ENCODE peak calls at places on chromosomes 5 and 9, in eight cellular contexts. N is cardiac fibroblast, V is endothelial cell of umbilical vein, W is suprapubic skin, A is fibroblast of villous mesenchyme, M is cardiac muscle cell, Z is upper lobe of right lung, Y is NB4. T is an unnamed sample.
A peak's percentile ranks its signal among the peaks of the same experiment; 100 is the strongest.

GRCh38 chr5:969421-969839 is 39.2 kb upstream of the NKD2 start:
- DNase-seq in N (peak; percentile 68), V (peak; percentile 28), W (no peak), A (no peak), M (no peak), Z (peak; percentile 49), Y (no peak), T (no peak)

GRCh38 chr5:179256229-179257189 is 88.8 kb downstream of the ADAMTS2 start:
- DNase-seq in N (no peak), V (no peak), W (peak; percentile 60), A (no peak), M (no peak), Z (peak; percentile 56), Y (no peak), T (no peak)

GRCh38 chr9:92728831-92729734 is 35.5 kb downstream of the BICD2 start:
- DNase-seq in N (peak; percentile 37), V (no peak), W (no peak), A (peak; percentile 60), M (no peak), Z (peak; percentile 74), Y (peak; percentile 21), T (no peak)

GRCh38 chr5:38651806-38652205 is 95.4 kb upstream of the LIFR start:
- DNase-seq in N (no peak), V (no peak), W (no peak), A (peak; percentile 36), M (no peak), Z (no peak), Y (no peak), T (no peak)

GRCh38 chr5:64149268-64149667 is 16.4 kb upstream of the RNF180 start:
- DNase-seq in N (no peak), V (no peak), W (no peak), A (no peak), M (no peak), Z (no peak), Y (no peak), T (no peak)

GRCh38 chr5:154712518-154713437 is 42.4 kb upstream of the LARP1 start:
- DNase-seq in N (peak; percentile 13), V (no peak), W (no peak), A (no peak), M (no peak), Z (peak; percentile 77), Y (no peak), T (peak; percentile 84)

GRCh38 chr9:114038724-114039313 is 39.3 kb downstream of the AMBP start:
- DNase-seq in N (no peak), V (no peak), W (no peak), A (no peak), M (no peak), Z (no peak), Y (no peak), T (no peak)

GRCh38 chr9:16705121-16705604 is 165.3 kb downstream of the BNC2 start:
- DNase-seq in N (peak; percentile 100), V (peak; percentile 99), W (peak; percentile 88), A (peak; percentile 84), M (peak; percentile 93), Z (peak; percentile 76), Y (no peak), T (peak; percentile 42)

GRCh38 chr5:146860213-146860891 is 18.2 kb downstream of the PPP2R2B start:
- DNase-seq in N (no peak), V (no peak), W (no peak), A (peak; percentile 66), M (no peak), Z (no peak), Y (no peak), T (no peak)

GRCh38 chr9:29685531-29685930 is 2112.2 kb upstream of the C9orf72 start:
- DNase-seq in N (peak; percentile 9), V (no peak), W (no peak), A (no peak), M (no peak), Z (no peak), Y (no peak), T (no peak)

GRCh38 chr9:134061688-134062371 is 6.0 kb downstream of the BRD3 start:
- DNase-seq in N (no peak), V (no peak), W (no peak), A (no peak), M (no peak), Z (peak; percentile 60), Y (no peak), T (no peak)
- H3K4me3 ChIP-seq in N (no peak overlapping the region), V (no peak overlapping the region), W (no peak overlapping the region), A (no peak overlapping the region), M (no peak overlapping the region), Z (no peak overlapping the region), Y (no peak overlapping the region), T (no peak overlapping the region)

DNA sequence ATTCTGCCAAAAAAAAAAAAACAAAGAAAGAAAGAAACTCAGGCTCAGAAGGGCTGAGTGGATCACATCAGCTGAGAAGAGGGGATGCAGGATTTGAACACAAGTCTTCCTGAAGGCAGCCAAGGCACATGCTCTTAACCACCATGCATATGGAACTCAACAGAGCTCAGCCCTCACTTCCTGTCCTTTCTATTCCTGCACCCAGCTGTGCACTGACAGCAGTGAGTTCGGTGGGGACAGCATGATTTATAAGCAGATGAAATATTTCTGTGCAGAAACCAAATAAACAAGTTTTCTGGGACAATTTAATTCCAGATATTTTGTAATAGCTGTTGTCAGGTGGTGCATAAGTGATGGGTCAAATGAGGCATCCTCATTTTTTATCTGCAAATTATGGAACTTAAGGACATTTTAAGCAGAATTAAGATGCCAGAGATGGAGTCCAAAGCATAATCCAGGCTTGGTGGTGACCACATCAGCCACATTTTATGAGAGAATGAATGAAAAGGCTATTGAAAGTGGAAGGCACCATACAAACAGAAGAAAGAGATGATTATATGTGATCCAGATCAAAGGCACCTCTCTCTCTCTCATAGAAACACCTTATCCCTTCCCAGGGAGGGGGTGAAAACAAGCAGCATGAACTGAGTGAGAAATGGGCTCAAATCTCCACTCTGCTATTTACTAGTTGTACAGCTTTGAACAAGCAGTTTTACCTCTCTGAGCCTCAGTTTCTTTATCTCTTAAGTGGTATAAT is 303.6 kb upstream of the MSX2 start:
- DNase-seq in N (no peak), V (no peak), W (no peak), A (no peak), M (no peak), Z (no peak), Y (no peak), T (no peak)
- TF ChIP-seq CTCF in N (no peak), V (no peak), W (no peak), A (no peak), M (no peak), Z (no peak), Y (no peak), T (no peak)

DNA sequence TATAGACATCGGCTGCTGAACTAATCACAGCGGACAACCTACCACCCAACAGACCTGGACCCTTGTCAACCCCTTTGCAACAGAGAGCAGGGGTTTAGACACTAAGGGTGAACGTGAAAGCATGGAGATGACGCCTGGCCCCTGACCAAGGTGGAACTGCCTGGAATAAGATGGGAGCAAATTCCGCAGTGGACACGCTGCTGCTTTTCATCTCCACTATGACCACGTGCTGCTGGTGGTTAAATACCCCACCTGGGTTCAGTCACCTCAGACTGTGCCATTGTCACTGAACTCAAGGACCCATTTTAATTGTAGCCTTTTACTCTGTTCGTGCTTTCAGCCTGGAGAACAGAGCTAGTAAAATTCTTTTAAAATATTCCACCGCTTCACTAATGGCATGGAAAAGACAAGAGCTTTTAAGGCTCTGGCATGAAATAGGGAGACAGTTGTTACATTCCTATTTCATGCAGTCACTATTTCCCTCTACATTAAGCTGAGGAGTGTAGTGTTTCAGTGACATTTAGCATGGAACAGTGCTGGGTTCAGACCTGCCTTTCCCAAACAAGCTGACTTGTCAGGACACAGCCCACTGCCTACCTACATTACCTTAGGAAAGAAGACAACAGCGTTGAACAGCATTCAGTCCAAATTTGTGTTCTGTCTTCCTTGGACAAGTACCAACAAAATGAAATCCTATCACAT is 96.8 kb downstream of the ANKRD18B start:
- DNase-seq in N (peak; percentile 67), V (no peak), W (no peak), A (peak; percentile 57), M (peak; percentile 13), Z (no peak), Y (no peak), T (peak; percentile 89)
- H3K4me3 ChIP-seq in N (no peak overlapping the region), V (no peak overlapping the region), W (no peak overlapping the region), A (no peak overlapping the region), M (no peak overlapping the region), Z (no peak overlapping the region), Y (no peak overlapping the region), T (no peak overlapping the region)

GRCh38 chr5:147996379-147996778 is 67.4 kb upstream of the SPINK5 start:
- DNase-seq in N (no peak), V (no peak), W (no peak), A (no peak), M (no peak), Z (no peak), Y (no peak), T (no peak)
- TF ChIP-seq CTCF in N (no peak), V (no peak), W (no peak), A (no peak), M (no peak), Z (no peak), Y (no peak), T (no peak)

GRCh38 chr5:157187046-157187754 is 6.6 kb downstream of the ITK start:
- DNase-seq in N (no peak), V (no peak), W (no peak), A (no peak), M (no peak), Z (no peak), Y (no peak), T (no peak)
- H3K4me3 ChIP-seq in N (no peak overlapping the region), V (no peak overlapping the region), W (no peak overlapping the region), A (no peak overlapping the region), M (no peak overlapping the region), Z (no peak overlapping the region), Y (no peak overlapping the region), T (no peak overlapping the region)

GRCh38 chr5:150398432-150399157 is 14.1 kb downstream of the CD74 start:
- DNase-seq in N (no peak), V (no peak), W (no peak), A (no peak), M (no peak), Z (no peak), Y (peak; percentile 15), T (no peak)
- TF ChIP-seq CTCF in N (peak; percentile 32), V (peak; percentile 9), W (no peak), A (peak; percentile 27), M (peak; percentile 21), Z (peak; percentile 22), Y (no peak), T (no peak)

T was measured in prostate gland.